ENCODE peak calls at places on chromosome 19, in four cellular contexts. N is uterus, V is heart right ventricle, M is BE2C. J is an unnamed sample. For H3K36me3 and H3K9me3, the result is how much of the 10 kb centered on the place peaks cover.

GRCh38 chr19:41930322-41930722 is 2.1 kb upstream of the ERFL start:
- DNase-seq in M (no peak), V (no peak), N (no peak), J (no peak)

GRCh38 chr19:3852614-3853254 is 16.1 kb downstream of the ZFR2 start:
- DNase-seq in N (no peak), V (peak), M (peak), J (peak)

GRCh38 chr19:35410487-35410886 is 37.6 kb upstream of the FFAR2 start:
- DNase-seq in M (no peak), V (no peak), N (no peak), J (no peak)

GRCh38 chr19:532578-533484 is 1.3 kb downstream of the CDC34 start:
- DNase-seq in M (peak), V (peak), N (peak), J (peak)

GRCh38 chr19:55494172-55494761 is 6.0 kb downstream of the SSC5D start:
- DNase-seq in V (peak), M (peak), N (peak), J (no peak)

GRCh38 chr19:29675120-29675649 is 9.9 kb downstream of the PLEKHF1 start:
- DNase-seq in M (no peak), N (no peak), V (no peak), J (no peak)

GRCh38 chr19:12647490-12648071 is 19.0 kb downstream of the MAN2B1 start:
- DNase-seq in M (peak), V (no peak), N (peak), J (peak)

GRCh38 chr19:46015961-46016425 is 6.9 kb downstream of the PGLYRP1 start:
- DNase-seq in V (no peak), N (no peak), M (no peak), J (no peak)

GRCh38 chr19:28446511-28446910 is 766.4 kb downstream of the UQCRFS1 start:
- DNase-seq in V (no peak), N (no peak), M (no peak), J (no peak)

GRCh38 chr19:58406818-58407657 is 1.4 kb upstream of the ZNF584 start:
- DNase-seq in M (no peak), V (no peak), N (no peak), J (no peak)

GRCh38 chr19:46221981-46222610 is 7.4 kb upstream of the IGFL1 start:
- DNase-seq in M (no peak), V (peak), N (peak), J (peak)

GRCh38 chr19:12052057-12052570 is 647 bp downstream of the ZNF878 start:
- DNase-seq in V (no peak), M (no peak), N (no peak), J (no peak)

GRCh38 chr19:13234518-13234917 is 84.3 kb downstream of the IER2 start:
- DNase-seq in V (peak), N (peak), M (peak), J (peak)

GRCh38 chr19:19444694-19445155 is 39.2 kb downstream of the GATAD2A start:
- DNase-seq in M (no peak), N (no peak), V (no peak), J (no peak)

GRCh38 chr19:19083413-19084178 is 19.8 kb downstream of the SLC25A42 start:
- DNase-seq in V (peak), N (no peak), M (no peak), J (no peak)

GRCh38 chr19:28940751-28941500 is 272.0 kb downstream of the UQCRFS1 start:
- DNase-seq in M (no peak), N (no peak), V (no peak), J (no peak)

GRCh38 chr19:4521170-4521887 is 3.0 kb upstream of the PLIN4 start:
- DNase-seq in M (no peak), V (no peak), N (no peak), J (no peak)

GRCh38 chr19:2409352-2409912 is 18.0 kb downstream of the TIMM13 start:
- DNase-seq in V (no peak), N (no peak), M (no peak), J (no peak)

GRCh38 chr19:57850553-57851017 is 926 bp downstream of the ZNF587 start:
- DNase-seq in N (no peak), V (peak), M (peak), J (peak)

GRCh38 chr19:1587872-1588271 is 4.8 kb downstream of the MBD3 start:
- DNase-seq in N (no peak), M (no peak), V (no peak), J (no peak)

GRCh38 chr19:34555447-34555846 is 73.9 kb downstream of the WTIP start:
- DNase-seq in V (no peak), N (no peak), M (no peak), J (peak)

GRCh38 chr19:11239377-11240000 is at the start of gene ANGPTL8:
- DNase-seq in V (no peak), N (no peak), M (no peak), J (no peak)

GRCh38 chr19:21907516-21907915 is 71.5 kb upstream of the ZNF43 start:
- DNase-seq in V (no peak), M (no peak), N (no peak), J (no peak)

GRCh38 chr19:47239610-47240296 is 8.8 kb upstream of the BBC3 start:
- DNase-seq in M (peak), V (no peak), N (peak), J (no peak)

GRCh38 chr19:56139847-56140582 is 1.1 kb upstream of the ZNF444 start:
- DNase-seq in M (no peak), N (no peak), V (no peak), J (peak)

GRCh38 chr19:40578442-40578908 is 1.8 kb downstream of the SHKBP1 start:
- DNase-seq in M (peak), N (no peak), V (peak), J (peak)

GRCh38 chr19:5559804-5560133 is 8.0 kb downstream of the TINCR start:
- DNase-seq in V (no peak), N (no peak), M (no peak), J (peak)

GRCh38 chr19:56133858-56134654 is 7.0 kb upstream of the ZNF444 start:
- DNase-seq in M (peak), N (no peak), V (no peak), J (no peak)

GRCh38 chr19:32877323-32877912 is 7.9 kb upstream of the SLC7A9 start:
- DNase-seq in N (no peak), V (no peak), M (no peak), J (no peak)

GRCh38 chr19:36081894-36082293 is 27.2 kb downstream of the WDR62 start:
- DNase-seq in V (no peak), M (no peak), N (no peak), J (no peak)

GRCh38 chr19:39916851-39917396 is 17.5 kb downstream of the FCGBP start:
- DNase-seq in V (no peak), M (no peak), N (no peak), J (no peak)

GRCh38 chr19:55156202-55157063 is 1.1 kb downstream of the TNNI3 start:
- DNase-seq in V (peak), M (peak), N (no peak), J (no peak)

GRCh38 chr19:4911314-4911713 is 2.0 kb downstream of the UHRF1 start:
- DNase-seq in M (no peak), N (no peak), V (no peak), J (no peak)

GRCh38 chr19:18416778-18417249 is 2.4 kb upstream of the SSBP4 start:
- DNase-seq in M (peak), N (peak), V (peak), J (peak)

GRCh38 chr19:34044011-34044410 is 128.3 kb upstream of the LSM14A start:
- DNase-seq in V (no peak), N (no peak), M (no peak), J (no peak)

GRCh38 chr19:18460313-18460712 is 22.4 kb upstream of the ISYNA1 start:
- DNase-seq in M (peak), V (peak), N (peak), J (peak)

GRCh38 chr19:43380771-43381386 is 27.4 kb downstream of the CD177 start:
- DNase-seq in V (no peak), N (no peak), M (no peak), J (no peak)

GRCh38 chr19:2586196-2586595 is 110.3 kb downstream of the GADD45B start:
- DNase-seq in M (no peak), N (no peak), V (no peak), J (no peak)

GRCh38 chr19:43723588-43723987 is 7.7 kb downstream of the IRGC start:
- DNase-seq in N (no peak), M (no peak), V (no peak), J (no peak)

GRCh38 chr19:20640023-20640422 is 21.3 kb downstream of the ZNF626 start:
- DNase-seq in V (no peak), N (no peak), M (no peak), J (no peak)

DNA sequence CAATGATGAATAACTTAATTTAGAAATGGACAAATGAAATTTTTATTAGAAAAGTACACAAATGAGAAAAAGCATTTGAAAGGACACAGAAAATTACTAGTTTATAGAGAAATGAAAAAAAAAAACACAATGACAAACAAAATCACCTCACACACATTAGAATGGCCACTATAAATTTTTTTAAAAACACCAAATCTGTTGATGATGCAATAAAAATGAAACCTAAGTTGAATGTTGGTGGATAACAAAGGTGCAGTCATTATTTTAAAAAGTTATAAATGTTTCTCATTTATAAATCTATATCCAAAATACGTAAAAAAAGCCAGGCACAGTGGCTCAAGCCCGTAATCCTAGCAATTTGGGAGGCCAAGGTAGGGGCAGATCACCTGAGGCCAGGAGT is 20.8 kb downstream of the ZNF626 start:
- DNase-seq in N (no peak), V (no peak), M (no peak), J (no peak)
- H3K36me3 ChIP-seq in N (under half), V (under half), M (under half), J (under half)

GRCh38 chr19:49347191-49347590 is 12.0 kb downstream of the CD37 start:
- DNase-seq in M (no peak), V (no peak), N (no peak), J (no peak)
- H3K4me3 ChIP-seq in M (no peak), V (no peak), N (no peak), J (no peak)

GRCh38 chr19:9348253-9348652 is 14.6 kb upstream of the ZNF177 start:
- DNase-seq in N (no peak), V (no peak), M (no peak), J (no peak)

GRCh38 chr19:9348671-9349070 is 14.1 kb upstream of the ZNF177 start:
- DNase-seq in M (no peak), N (no peak), V (no peak), J (no peak)

GRCh38 chr19:9342610-9343304 is 18.8 kb downstream of the ZNF559 start:
- DNase-seq in N (no peak), M (no peak), V (no peak), J (no peak)

DNA sequence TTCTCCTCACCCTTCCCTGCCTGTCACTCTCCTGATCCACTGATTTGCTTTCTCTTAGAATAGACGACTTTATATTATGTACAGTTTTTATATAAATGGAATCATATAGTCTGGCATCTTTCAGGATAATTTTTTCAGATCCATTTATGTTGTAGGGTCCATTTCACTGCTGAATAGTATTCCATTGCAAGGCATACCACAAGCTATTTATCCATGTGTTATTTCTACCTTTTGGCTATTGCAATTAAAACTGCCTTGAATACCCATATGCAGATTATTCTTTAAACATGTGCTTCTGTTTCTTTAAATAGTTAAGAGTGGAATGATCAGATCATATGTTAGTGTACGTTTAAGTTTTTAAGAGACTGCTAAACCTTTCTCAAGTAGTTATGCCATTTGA is 17.8 kb upstream of the ZNF177 start:
- DNase-seq in M (no peak), V (no peak), N (no peak), J (no peak)
- H3K9me3 ChIP-seq in M (under half), V (half or more), N (under half), J (under half)

GRCh38 chr19:49802836-49803528 is 10.1 kb downstream of the FUZ start:
- DNase-seq in V (no peak), N (peak), M (no peak), J (no peak)
- H3K36me3 ChIP-seq in V (under half), N (under half), M (under half), J (half or more)

DNA sequence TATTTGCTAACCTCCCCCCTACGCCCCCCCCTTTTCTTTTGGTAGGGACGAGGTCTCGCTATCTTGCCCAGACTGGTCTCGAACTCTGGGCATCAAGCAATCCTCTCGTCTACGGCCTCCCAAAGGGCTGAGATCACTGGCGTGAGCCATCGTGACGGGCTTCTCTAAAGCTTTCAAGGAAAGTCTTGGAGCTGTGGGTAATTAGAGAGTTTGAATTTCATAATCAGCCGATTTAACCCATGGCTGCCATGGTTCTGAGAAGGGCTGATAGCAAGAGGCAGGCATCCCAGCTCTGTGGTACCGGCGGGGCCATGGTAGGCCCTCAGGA is 679 bp upstream of the ABHD8 start:
- DNase-seq in M (no peak), N (no peak), V (no peak), J (no peak)
- H3K4me3 ChIP-seq in M (no peak), N (no peak), V (peak), J (peak)